ENCODE peak calls at places on chromosomes 4 and X, in ten cellular contexts. One of them, this sample, is unnamed.

GRCh38 chr4:105923507-105924238 is 28.4 kb downstream of the NPNT start:
- ATAC-seq in naive thymus-derived CD4-positive, alpha-beta T cell: no peak
- ATAC-seq in CD4-positive, alpha-beta T cell: no peak
- ATAC-seq in effector memory CD8-positive, alpha-beta T cell: no peak
- ATAC-seq in T-helper 17 cell: no peak
- ATAC-seq in stimulated activated memory B cell treated with anti-CD40 and anti-IgM and Interleukin-4, amounts not matched to agents 10 μg/mL and 1 μg/mL and 100 μg/mL, for 72 hours: no peak
- ATAC-seq in HepG2: no peak
- ATAC-seq in natural killer cell: no peak
- ATAC-seq in Right ventricle myocardium superior: no peak
- ATAC-seq in activated T-helper 17 cell treated with anti-CD3 and anti-CD28 coated beads, Interleukin-2, amount 50 U/mL, for 72 hours: no peak
- ATAC-seq in this sample: peak; percentile 38

GRCh38 chrX:17417411-17417810 is 42.4 kb downstream of the NHS start:
- ATAC-seq in naive thymus-derived CD4-positive, alpha-beta T cell: no peak
- ATAC-seq in CD4-positive, alpha-beta T cell: no peak
- ATAC-seq in effector memory CD8-positive, alpha-beta T cell: no peak
- ATAC-seq in T-helper 17 cell: no peak
- ATAC-seq in stimulated activated memory B cell treated with anti-CD40 and anti-IgM and Interleukin-4, amounts not matched to agents 10 μg/mL and 1 μg/mL and 100 μg/mL, for 72 hours: no peak
- ATAC-seq in HepG2: no peak
- ATAC-seq in natural killer cell: no peak
- ATAC-seq in Right ventricle myocardium superior: no peak
- ATAC-seq in activated T-helper 17 cell treated with anti-CD3 and anti-CD28 coated beads, Interleukin-2, amount 50 U/mL, for 72 hours: no peak
- ATAC-seq in this sample: no peak

GRCh38 chr4:120052840-120053239 is 13.8 kb downstream of the MAD2L1 start:
- ATAC-seq in naive thymus-derived CD4-positive, alpha-beta T cell: no peak
- ATAC-seq in CD4-positive, alpha-beta T cell: no peak
- ATAC-seq in effector memory CD8-positive, alpha-beta T cell: no peak
- ATAC-seq in T-helper 17 cell: no peak
- ATAC-seq in stimulated activated memory B cell treated with anti-CD40 and anti-IgM and Interleukin-4, amounts not matched to agents 10 μg/mL and 1 μg/mL and 100 μg/mL, for 72 hours: no peak
- ATAC-seq in HepG2: no peak
- ATAC-seq in natural killer cell: no peak
- ATAC-seq in Right ventricle myocardium superior: peak; percentile 37
- ATAC-seq in activated T-helper 17 cell treated with anti-CD3 and anti-CD28 coated beads, Interleukin-2, amount 50 U/mL, for 72 hours: no peak
- ATAC-seq in this sample: peak; percentile 57

GRCh38 chr4:71198958-71199357 is 139.9 kb upstream of the SLC4A4 start:
- ATAC-seq in naive thymus-derived CD4-positive, alpha-beta T cell: peak; percentile 72
- ATAC-seq in CD4-positive, alpha-beta T cell: no peak
- ATAC-seq in effector memory CD8-positive, alpha-beta T cell: peak; percentile 98
- ATAC-seq in T-helper 17 cell: peak; percentile 62
- ATAC-seq in stimulated activated memory B cell treated with anti-CD40 and anti-IgM and Interleukin-4, amounts not matched to agents 10 μg/mL and 1 μg/mL and 100 μg/mL, for 72 hours: no peak
- ATAC-seq in HepG2: no peak
- ATAC-seq in natural killer cell: peak; percentile 82
- ATAC-seq in Right ventricle myocardium superior: no peak
- ATAC-seq in activated T-helper 17 cell treated with anti-CD3 and anti-CD28 coated beads, Interleukin-2, amount 50 U/mL, for 72 hours: peak; percentile 54
- ATAC-seq in this sample: no peak

GRCh38 chr4:184617611-184618196 is 31.5 kb downstream of the CASP3 start:
- ATAC-seq in naive thymus-derived CD4-positive, alpha-beta T cell: no peak
- ATAC-seq in CD4-positive, alpha-beta T cell: no peak
- ATAC-seq in effector memory CD8-positive, alpha-beta T cell: no peak
- ATAC-seq in T-helper 17 cell: no peak
- ATAC-seq in stimulated activated memory B cell treated with anti-CD40 and anti-IgM and Interleukin-4, amounts not matched to agents 10 μg/mL and 1 μg/mL and 100 μg/mL, for 72 hours: no peak
- ATAC-seq in HepG2: no peak
- ATAC-seq in natural killer cell: no peak
- ATAC-seq in Right ventricle myocardium superior: peak; percentile 34
- ATAC-seq in activated T-helper 17 cell treated with anti-CD3 and anti-CD28 coated beads, Interleukin-2, amount 50 U/mL, for 72 hours: no peak
- ATAC-seq in this sample: peak; percentile 26

GRCh38 chr4:2151544-2151943 is 90.4 kb downstream of the HAUS3 start:
- ATAC-seq in naive thymus-derived CD4-positive, alpha-beta T cell: no peak
- ATAC-seq in CD4-positive, alpha-beta T cell: no peak
- ATAC-seq in effector memory CD8-positive, alpha-beta T cell: no peak
- ATAC-seq in T-helper 17 cell: no peak
- ATAC-seq in stimulated activated memory B cell treated with anti-CD40 and anti-IgM and Interleukin-4, amounts not matched to agents 10 μg/mL and 1 μg/mL and 100 μg/mL, for 72 hours: no peak
- ATAC-seq in HepG2: peak; percentile 60
- ATAC-seq in natural killer cell: no peak
- ATAC-seq in Right ventricle myocardium superior: no peak
- ATAC-seq in activated T-helper 17 cell treated with anti-CD3 and anti-CD28 coated beads, Interleukin-2, amount 50 U/mL, for 72 hours: no peak
- ATAC-seq in this sample: no peak

GRCh38 chrX:11648705-11649519 is 16.8 kb downstream of the ARHGAP6 start:
- ATAC-seq in naive thymus-derived CD4-positive, alpha-beta T cell: no peak
- ATAC-seq in CD4-positive, alpha-beta T cell: no peak
- ATAC-seq in effector memory CD8-positive, alpha-beta T cell: no peak
- ATAC-seq in T-helper 17 cell: no peak
- ATAC-seq in stimulated activated memory B cell treated with anti-CD40 and anti-IgM and Interleukin-4, amounts not matched to agents 10 μg/mL and 1 μg/mL and 100 μg/mL, for 72 hours: no peak
- ATAC-seq in HepG2: no peak
- ATAC-seq in natural killer cell: no peak
- ATAC-seq in Right ventricle myocardium superior: no peak
- ATAC-seq in activated T-helper 17 cell treated with anti-CD3 and anti-CD28 coated beads, Interleukin-2, amount 50 U/mL, for 72 hours: no peak
- ATAC-seq in this sample: no peak

GRCh38 chr4:174538876-174539250 is 16.6 kb upstream of the HPGD start:
- ATAC-seq in naive thymus-derived CD4-positive, alpha-beta T cell: no peak
- ATAC-seq in CD4-positive, alpha-beta T cell: no peak
- ATAC-seq in effector memory CD8-positive, alpha-beta T cell: peak; percentile 26
- ATAC-seq in T-helper 17 cell: no peak
- ATAC-seq in stimulated activated memory B cell treated with anti-CD40 and anti-IgM and Interleukin-4, amounts not matched to agents 10 μg/mL and 1 μg/mL and 100 μg/mL, for 72 hours: no peak
- ATAC-seq in HepG2: peak; percentile 22
- ATAC-seq in natural killer cell: no peak
- ATAC-seq in Right ventricle myocardium superior: no peak
- ATAC-seq in activated T-helper 17 cell treated with anti-CD3 and anti-CD28 coated beads, Interleukin-2, amount 50 U/mL, for 72 hours: peak; percentile 39
- ATAC-seq in this sample: peak; percentile 93

GRCh38 chr4:139942284-139942683 is 211.7 kb downstream of the MAML3 start:
- ATAC-seq in naive thymus-derived CD4-positive, alpha-beta T cell: no peak
- ATAC-seq in CD4-positive, alpha-beta T cell: no peak
- ATAC-seq in effector memory CD8-positive, alpha-beta T cell: no peak
- ATAC-seq in T-helper 17 cell: no peak
- ATAC-seq in stimulated activated memory B cell treated with anti-CD40 and anti-IgM and Interleukin-4, amounts not matched to agents 10 μg/mL and 1 μg/mL and 100 μg/mL, for 72 hours: no peak
- ATAC-seq in HepG2: no peak
- ATAC-seq in natural killer cell: no peak
- ATAC-seq in Right ventricle myocardium superior: no peak
- ATAC-seq in activated T-helper 17 cell treated with anti-CD3 and anti-CD28 coated beads, Interleukin-2, amount 50 U/mL, for 72 hours: no peak
- ATAC-seq in this sample: no peak

GRCh38 chr4:97593248-97593647 is 550.0 kb downstream of the STPG2 start:
- ATAC-seq in naive thymus-derived CD4-positive, alpha-beta T cell: no peak
- ATAC-seq in CD4-positive, alpha-beta T cell: no peak
- ATAC-seq in effector memory CD8-positive, alpha-beta T cell: no peak
- ATAC-seq in T-helper 17 cell: no peak
- ATAC-seq in stimulated activated memory B cell treated with anti-CD40 and anti-IgM and Interleukin-4, amounts not matched to agents 10 μg/mL and 1 μg/mL and 100 μg/mL, for 72 hours: peak; percentile 34
- ATAC-seq in HepG2: no peak
- ATAC-seq in natural killer cell: no peak
- ATAC-seq in Right ventricle myocardium superior: no peak
- ATAC-seq in activated T-helper 17 cell treated with anti-CD3 and anti-CD28 coated beads, Interleukin-2, amount 50 U/mL, for 72 hours: no peak
- ATAC-seq in this sample: no peak

This sample was measured in esophagus mucosa.